ENCODE peak calls at places on chromosome X, in seven cellular contexts. X is breast epithelium, P is GM23338, L is nephron progenitor cell, C is Peyer's patch, H is lower leg skin, Y is AG09319. R is an unnamed sample.

GRCh38 chrX:111164728-111165127 is 68.7 kb downstream of the PAK3 start:
- DNase-seq in C (no peak), X (no peak), L (no peak), H (no peak), Y (no peak), P (peak; percentile 7), R (no peak)

GRCh38 chrX:119236599-119237525 is 777 bp downstream of the PGRMC1 start:
- DNase-seq in C (peak; percentile 16), X (no peak), L (peak; percentile 40), Y (no peak), P (no peak), H (peak; percentile 30), R (no peak)

GRCh38 chrX:56564182-56564885 is 907 bp downstream of the UBQLN2 start:
- DNase-seq in C (peak; percentile 17), H (peak; percentile 12), X (no peak), Y (no peak), L (peak; percentile 5), P (peak; percentile 3), R (no peak)

GRCh38 chrX:8245411-8245810 is 74.3 kb upstream of the VCX2 start:
- DNase-seq in X (no peak), P (peak; percentile 16), L (peak; percentile 31), C (no peak), Y (no peak), H (no peak), R (no peak)

GRCh38 chrX:22323541-22323940 is 50.8 kb downstream of the CBLL2 start:
- DNase-seq in X (no peak), L (no peak), P (no peak), C (no peak), Y (peak; percentile 11), H (no peak), R (no peak)

GRCh38 chrX:57596109-57596870 is 4.5 kb downstream of the ZXDB start:
- DNase-seq in H (no peak), Y (no peak), P (peak; percentile 1), C (no peak), L (no peak), X (no peak), R (no peak)

GRCh38 chrX:153449306-153450113 is 3.7 kb upstream of the TREX2 start:
- DNase-seq in L (no peak), C (no peak), X (no peak), Y (no peak), H (no peak), P (no peak), R (no peak)

GRCh38 chrX:47243351-47243750 is 10.5 kb downstream of the USP11 start:
- DNase-seq in P (no peak), X (no peak), C (no peak), H (no peak), L (no peak), Y (no peak), R (no peak)

GRCh38 chrX:56248492-56248891 is 16.3 kb downstream of the KLF8 start:
- DNase-seq in X (no peak), Y (peak; percentile 7), P (peak; percentile 64), L (peak; percentile 48), H (no peak), C (peak; percentile 26), R (peak; percentile 52)

GRCh38 chrX:51395807-51396728 is 63.4 kb downstream of the NUDT10 start:
- DNase-seq in H (no peak), P (peak; percentile 73), L (no peak), C (peak; percentile 62), Y (no peak), X (no peak), R (no peak)

GRCh38 chrX:118943102-118943501 is 31.3 kb upstream of the LONRF3 start:
- DNase-seq in Y (no peak), X (no peak), H (no peak), L (no peak), P (no peak), C (no peak), R (no peak)

GRCh38 chrX:130637591-130637990 is 235.8 kb downstream of the RBMX2 start:
- DNase-seq in H (no peak), Y (no peak), P (no peak), X (no peak), L (no peak), C (no peak), R (no peak)

GRCh38 chrX:154855256-154855655 is 20.8 kb upstream of the SMIM9 start:
- DNase-seq in X (no peak), L (no peak), Y (no peak), P (peak; percentile 1), H (no peak), C (no peak), R (no peak)

GRCh38 chrX:94908171-94908570 is 1234.2 kb downstream of the FAM133A start:
- DNase-seq in P (no peak), Y (no peak), L (no peak), H (no peak), C (no peak), X (no peak), R (no peak)

GRCh38 chrX:40058719-40059118 is 39.0 kb downstream of the BCOR start:
- DNase-seq in H (no peak), L (no peak), C (no peak), Y (no peak), X (no peak), P (no peak), R (no peak)

GRCh38 chrX:109704563-109704962 is 28.5 kb downstream of the ACSL4 start:
- DNase-seq in L (no peak), Y (no peak), H (no peak), P (no peak), X (no peak), C (no peak), R (no peak)

GRCh38 chrX:37060999-37061398 is 52.8 kb downstream of the FAM47C start:
- DNase-seq in Y (no peak), H (no peak), C (no peak), P (peak; percentile 52), L (peak; percentile 15), X (no peak), R (peak; percentile 18)

GRCh38 chrX:139890991-139891700 is 41.7 kb downstream of the ATP11C start:
- DNase-seq in C (no peak), P (no peak), L (no peak), Y (peak; percentile 30), X (no peak), H (no peak), R (no peak)

GRCh38 chrX:71958281-71958675 is 47.6 kb downstream of the NHSL2 start:
- DNase-seq in C (no peak), X (no peak), L (no peak), P (peak; percentile 25), Y (no peak), H (no peak), R (no peak)

GRCh38 chrX:138986235-138986634 is 274.7 kb upstream of the FGF13 start:
- DNase-seq in C (no peak), L (no peak), P (no peak), H (no peak), Y (no peak), X (no peak), R (no peak)

GRCh38 chrX:23884427-23885024 is 23.2 kb downstream of the APOO start:
- DNase-seq in C (no peak), H (no peak), Y (no peak), P (no peak), L (no peak), X (no peak), R (no peak)

GRCh38 chrX:21730011-21730410 is 27.9 kb downstream of the SMPX start:
- DNase-seq in X (no peak), Y (no peak), L (no peak), P (no peak), H (no peak), C (no peak), R (no peak)

GRCh38 chrX:47078129-47079043 is at the start of gene RGN:
- DNase-seq in Y (no peak), C (no peak), P (peak; percentile 43), H (no peak), X (no peak), L (peak; percentile 6), R (no peak)

GRCh38 chrX:24396236-24396929 is 35.9 kb downstream of the SUPT20HL1 start:
- DNase-seq in H (no peak), X (no peak), P (no peak), C (no peak), Y (peak; percentile 10), L (no peak), R (no peak)

GRCh38 chrX:154734101-154734781 is 16.6 kb downstream of the GAB3 start:
- DNase-seq in P (no peak), L (no peak), X (peak; percentile 40), Y (no peak), C (peak; percentile 45), H (no peak), R (no peak)

GRCh38 chrX:17500145-17500579 is 125.2 kb downstream of the NHS start:
- DNase-seq in H (no peak), P (no peak), X (no peak), L (no peak), Y (peak; percentile 28), C (no peak), R (no peak)

GRCh38 chrX:10685923-10686595 is 65.7 kb upstream of the MID1 start:
- DNase-seq in P (no peak), H (no peak), L (no peak), C (no peak), Y (no peak), X (no peak), R (no peak)

GRCh38 chrX:44651347-44651746 is 108.7 kb upstream of the FUNDC1 start:
- DNase-seq in C (no peak), X (no peak), L (no peak), H (no peak), Y (no peak), P (peak; percentile 50), R (no peak)

GRCh38 chrX:108473979-108474378 is 34.3 kb downstream of the COL4A5 start:
- DNase-seq in H (no peak), P (no peak), X (no peak), Y (no peak), C (no peak), L (no peak), R (no peak)

DNA sequence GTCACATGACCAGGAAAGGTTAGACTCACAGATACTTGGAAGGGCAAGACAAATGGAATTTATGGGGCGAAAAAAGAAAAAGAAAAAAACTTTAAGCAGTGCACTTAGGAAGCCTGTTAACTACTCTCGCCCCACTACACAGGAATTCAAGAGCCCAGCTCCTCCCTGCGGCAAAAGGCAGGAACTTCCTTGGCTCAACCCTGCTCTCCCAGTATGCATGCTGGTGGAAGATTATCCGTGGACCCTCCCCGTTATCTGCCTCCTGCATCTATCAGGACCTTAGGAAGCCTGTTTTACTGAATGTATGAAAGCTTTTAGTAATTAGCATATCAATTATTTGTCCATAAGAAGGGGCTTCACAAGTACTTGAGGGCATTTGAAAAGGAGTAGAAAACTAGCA is 40.1 kb upstream of the RPA4 start:
- DNase-seq in P (peak; percentile 67), L (peak; percentile 26), X (no peak), Y (no peak), H (no peak), C (no peak), R (no peak)
- TF ChIP-seq CTCF in P (peak; percentile 42), L (peak; percentile 39), X (no peak), Y (no peak), H (no peak), C (no peak), R (no peak)

GRCh38 chrX:329291-329910 is 10.8 kb upstream of the GTPBP6 start:
- DNase-seq in L (no peak), X (no peak), P (no peak), H (no peak), Y (no peak), C (no peak), R (no peak)
- TF ChIP-seq CTCF in L (no peak), X (no peak), P (no peak), H (no peak), Y (no peak), C (no peak), R (no peak)

GRCh38 chrX:131752493-131753198 is 208.8 kb downstream of the OR13H1 start:
- DNase-seq in C (peak; percentile 76), P (no peak), X (peak; percentile 81), Y (peak; percentile 78), H (no peak), L (no peak), R (no peak)
- TF ChIP-seq CTCF in C (no peak), P (no peak), X (no peak), Y (peak; percentile 29), H (no peak), L (no peak), R (peak; percentile 53)

GRCh38 chrX:69503228-69503834 is 795 bp upstream of the NALF2 start:
- DNase-seq in C (no peak), X (no peak), Y (no peak), P (peak; percentile 81), H (no peak), L (no peak), R (no peak)
- TF ChIP-seq CTCF in C (no peak), X (no peak), Y (peak; percentile 13), P (no peak), H (no peak), L (peak; percentile 21), R (peak; percentile 33)